ENCODE peak calls at places on chromosomes 6 and 20, in four cellular contexts. A is AG09309, E is progenitor cell of endocrine pancreas, P is type B pancreatic cell. Y is an unnamed sample.

GRCh38 chr20:4483481-4483880 is 238.2 kb upstream of the PRND start:
- DNase-seq in A (no peak), E (no peak), P (no peak), Y (no peak)

GRCh38 chr6:75278474-75279077 is 6.0 kb downstream of the TMEM30A start:
- DNase-seq in A (no peak), E (no peak), P (no peak), Y (no peak)

GRCh38 chr6:12291785-12292604 is 1.8 kb downstream of the EDN1 start:
- DNase-seq in A (no peak), E (no peak), P (no peak), Y (peak; percentile 54)

GRCh38 chr6:38113810-38114577 is 294.5 kb downstream of the ZFAND3 start:
- DNase-seq in A (no peak), E (no peak), P (no peak), Y (no peak)

GRCh38 chr20:39295301-39295700 is 333.2 kb downstream of the DHX35 start:
- DNase-seq in A (no peak), E (no peak), P (no peak), Y (no peak)

GRCh38 chr6:128520436-128521301 is at the start of gene PTPRK:
- DNase-seq in A (no peak), E (peak; percentile 92), P (peak; percentile 96), Y (peak; percentile 72)

GRCh38 chr6:139544699-139545052 is 170.2 kb upstream of the CITED2 start:
- DNase-seq in A (no peak), E (no peak), P (no peak), Y (no peak)

GRCh38 chr20:19964289-19965263 is 52.6 kb upstream of the NAA20 start:
- DNase-seq in A (peak; percentile 67), E (no peak), P (no peak), Y (no peak)

GRCh38 chr6:159002432-159003160 is 2.6 kb upstream of the RSPH3 start:
- DNase-seq in A (no peak), E (no peak), P (no peak), Y (no peak)

GRCh38 chr20:59824711-59825562 is 108.5 kb downstream of the SYCP2 start:
- DNase-seq in A (no peak), E (no peak), P (no peak), Y (no peak)

GRCh38 chr20:49595811-49596545 is 28.0 kb upstream of the PTGIS start:
- DNase-seq in A (no peak), E (no peak), P (no peak), Y (no peak)

GRCh38 chr6:51214442-51214841 is 395.8 kb downstream of the TFAP2B start:
- DNase-seq in A (no peak), E (no peak), P (no peak), Y (no peak)

GRCh38 chr6:54992789-54993188 is 146.2 kb downstream of the FAM83B start:
- DNase-seq in A (no peak), E (no peak), P (no peak), Y (no peak)

GRCh38 chr6:127971945-127972391 is 71.1 kb upstream of the THEMIS start:
- DNase-seq in A (peak; percentile 46), E (no peak), P (no peak), Y (no peak)

GRCh38 chr6:46734867-46735719 is at the start of gene PLA2G7:
- DNase-seq in A (no peak), E (peak; percentile 35), P (peak; percentile 73), Y (no peak)

GRCh38 chr6:158638393-158638792 is 6.2 kb downstream of the DYNLT1 start:
- DNase-seq in A (no peak), E (no peak), P (no peak), Y (no peak)

GRCh38 chr6:109794201-109794926 is 103.3 kb downstream of the FIG4 start:
- DNase-seq in A (peak; percentile 25), E (no peak), P (no peak), Y (no peak)

GRCh38 chr6:150622941-150623874 is 23.5 kb downstream of the PLEKHG1 start:
- DNase-seq in A (no peak), E (no peak), P (no peak), Y (peak; percentile 72)

GRCh38 chr6:26322645-26323482 is 42.1 kb upstream of the BTN3A2 start:
- DNase-seq in A (peak; percentile 84), E (no peak), P (no peak), Y (peak; percentile 37)

GRCh38 chr6:43172127-43173007 is 1.3 kb downstream of the SRF start:
- DNase-seq in A (no peak), E (peak; percentile 42), P (peak; percentile 77), Y (peak; percentile 46)

GRCh38 chr6:43176423-43176786 is 5.3 kb downstream of the SRF start:
- DNase-seq in A (no peak), E (no peak), P (no peak), Y (no peak)

GRCh38 chr6:43175676-43176422 is 4.8 kb downstream of the SRF start:
- DNase-seq in A (no peak), E (no peak), P (no peak), Y (no peak)

GRCh38 chr6:43173496-43174262 is 2.6 kb downstream of the SRF start:
- DNase-seq in A (no peak), E (no peak), P (no peak), Y (no peak)

GRCh38 chr6:43174263-43175112 is 3.4 kb downstream of the SRF start:
- DNase-seq in A (peak; percentile 96), E (peak; percentile 83), P (peak; percentile 90), Y (peak; percentile 98)
- TF ChIP-seq CTCF in A (peak; percentile 26), E (peak; percentile 18), P (peak; percentile 47), Y (no peak)

GRCh38 chr6:32843979-32844838 is at the start of gene PSMB8:
- DNase-seq in A (peak; percentile 71), E (peak; percentile 87), P (peak; percentile 91), Y (peak; percentile 92)
- TF ChIP-seq CTCF in A (peak; percentile 22), E (no peak), P (peak; percentile 42), Y (no peak)

DNA sequence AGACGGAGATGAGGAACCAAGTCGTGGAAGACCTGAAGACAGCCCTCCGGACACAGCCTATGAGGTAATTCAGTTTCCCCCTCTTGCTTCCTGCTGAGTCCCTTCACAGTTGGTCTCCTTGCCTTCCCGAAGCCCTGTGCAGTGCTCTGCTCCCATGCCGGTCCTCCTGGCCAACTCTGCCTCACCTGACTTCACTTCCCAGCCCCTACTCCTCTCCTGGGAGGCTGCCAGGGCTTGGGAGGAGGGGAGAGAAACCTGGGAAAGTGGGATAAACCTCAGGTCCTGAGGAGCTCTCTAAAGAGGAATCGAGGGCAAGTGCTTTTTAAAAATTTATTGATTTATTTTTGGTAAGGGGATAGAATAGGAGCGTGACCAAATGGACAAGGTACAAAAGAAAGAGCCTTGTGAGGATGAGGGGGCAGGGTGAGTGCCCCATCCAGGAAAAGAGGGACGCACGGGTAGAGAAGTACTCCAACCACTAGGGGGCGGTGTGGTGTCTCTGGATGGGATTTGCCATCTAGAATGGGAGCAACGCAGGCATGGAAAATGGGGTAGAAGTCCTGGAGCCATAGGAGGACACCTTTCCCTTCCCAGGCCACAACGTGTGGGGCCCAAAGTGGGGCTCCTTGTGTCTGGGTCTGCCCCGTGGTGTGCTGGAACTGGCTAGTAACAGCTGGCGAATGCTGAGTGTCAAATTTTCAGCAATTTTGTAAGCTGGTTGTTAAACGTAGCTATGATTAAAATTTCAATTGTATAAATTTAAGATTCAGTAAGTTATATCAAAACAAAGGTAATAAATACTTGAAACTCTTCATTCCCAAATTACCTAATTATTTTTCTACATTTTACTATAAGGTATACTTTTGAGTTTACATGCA is 69.0 kb downstream of the MOCS1 start:
- DNase-seq in A (peak; percentile 28), E (peak; percentile 32), P (no peak), Y (peak; percentile 75)
- TF ChIP-seq CTCF in A (peak; percentile 83), E (peak; percentile 61), P (peak; percentile 84), Y (peak; percentile 81)

GRCh38 chr6:106908386-106908840 is 66.1 kb downstream of the CD24 start:
- DNase-seq in A (no peak), E (no peak), P (no peak), Y (peak; percentile 24)

GRCh38 chr6:106910999-106911949 is 63.3 kb downstream of the CD24 start:
- DNase-seq in A (no peak), E (no peak), P (no peak), Y (no peak)

GRCh38 chr6:106916891-106917290 is 57.6 kb downstream of the CD24 start:
- DNase-seq in A (no peak), E (no peak), P (no peak), Y (no peak)

GRCh38 chr6:106913676-106914280 is 60.8 kb downstream of the CD24 start:
- DNase-seq in A (no peak), E (no peak), P (no peak), Y (peak; percentile 55)

GRCh38 chr6:106913111-106913510 is 61.4 kb downstream of the CD24 start:
- DNase-seq in A (no peak), E (no peak), P (no peak), Y (no peak)
- TF ChIP-seq CTCF in A (no peak), E (no peak), P (no peak), Y (no peak)

GRCh38 chr20:2361035-2361593 is 19.6 kb upstream of the TGM6 start:
- DNase-seq in A (no peak), E (no peak), P (no peak), Y (no peak)
- TF ChIP-seq CTCF in A (no peak), E (no peak), P (no peak), Y (no peak)

GRCh38 chr20:43913291-43914025 is 1.2 kb upstream of the TOX2 start:
- DNase-seq in A (no peak), E (no peak), P (peak; percentile 4), Y (no peak)

GRCh38 chr20:43910564-43910963 is 4.1 kb upstream of the TOX2 start:
- DNase-seq in A (no peak), E (no peak), P (peak; percentile 42), Y (no peak)

GRCh38 chr20:43909211-43909610 is 5.4 kb upstream of the TOX2 start:
- DNase-seq in A (no peak), E (no peak), P (no peak), Y (no peak)

GRCh38 chr20:43909720-43910119 is 4.9 kb upstream of the TOX2 start:
- DNase-seq in A (no peak), E (no peak), P (no peak), Y (peak; percentile 44)

GRCh38 chr20:43911066-43911465 is 3.6 kb upstream of the TOX2 start:
- DNase-seq in A (peak; percentile 37), E (no peak), P (no peak), Y (no peak)
- TF ChIP-seq CTCF in A (peak; percentile 38), E (no peak), P (no peak), Y (no peak)

Y was measured in GM10248.